ENCODE peak calls at places on chromosome 20, in four cellular contexts. A is PC-3, J is uterus, T is SK-N-SH. B is an unnamed sample. For H3K9me3, the result is how much of the 10 kb centered on the place peaks cover.

GRCh38 chr20:1376453-1377270 is 16.2 kb downstream of the FKBP1A start:
- DNase-seq in A (no peak), J (no peak), T (no peak), B (no peak)

GRCh38 chr20:53493201-53493908 is 100.3 kb downstream of the ZNF217 start:
- DNase-seq in A (no peak), J (no peak), T (peak), B (no peak)

GRCh38 chr20:41173161-41173721 is 35.9 kb downstream of the PLCG1 start:
- DNase-seq in A (peak), J (peak), T (peak), B (peak)

GRCh38 chr20:44576297-44576696 is 6.1 kb upstream of the PKIG start:
- DNase-seq in A (peak), J (no peak), T (no peak), B (no peak)

GRCh38 chr20:19642861-19643260 is 115.2 kb upstream of the RIN2 start:
- DNase-seq in A (no peak), J (no peak), T (no peak), B (no peak)

GRCh38 chr20:1509237-1509636 is 18.0 kb upstream of the SIRPB2 start:
- DNase-seq in A (peak), J (no peak), T (peak), B (no peak)

GRCh38 chr20:44247676-44248419 is 740 bp downstream of the GDAP1L1 start:
- DNase-seq in A (no peak), J (peak), T (peak), B (peak)

GRCh38 chr20:43724383-43724782 is 2.4 kb downstream of the GTSF1L start:
- DNase-seq in A (no peak), J (no peak), T (no peak), B (no peak)

GRCh38 chr20:62979876-62980373 is 26.8 kb downstream of the BHLHE23 start:
- DNase-seq in A (no peak), J (no peak), T (no peak), B (no peak)

GRCh38 chr20:44001667-44002596 is 87.3 kb downstream of the TOX2 start:
- DNase-seq in A (no peak), J (no peak), T (no peak), B (no peak)

GRCh38 chr20:10716855-10717254 is 43.1 kb upstream of the JAG1 start:
- DNase-seq in A (peak), J (no peak), T (no peak), B (no peak)

GRCh38 chr20:36493801-36494114 is 47.6 kb upstream of the MYL9 start:
- DNase-seq in A (no peak), J (peak), T (no peak), B (peak)

GRCh38 chr20:45947110-45947866 is 12.8 kb downstream of the PCIF1 start:
- DNase-seq in A (no peak), J (no peak), T (no peak), B (no peak)

GRCh38 chr20:15236812-15237211 is 899.4 kb upstream of the FLRT3 start:
- DNase-seq in A (peak), J (no peak), T (peak), B (no peak)

GRCh38 chr20:1278993-1279392 is 12.9 kb downstream of the SNPH start:
- DNase-seq in A (no peak), J (no peak), T (no peak), B (no peak)

GRCh38 chr20:53009979-53010735 is 38.0 kb downstream of the TSHZ2 start:
- DNase-seq in A (no peak), J (no peak), T (no peak), B (no peak)

GRCh38 chr20:41457173-41457857 is 90.7 kb upstream of the EMILIN3 start:
- DNase-seq in A (no peak), J (no peak), T (no peak), B (no peak)

GRCh38 chr20:46683620-46683938 is 5.7 kb downstream of the TP53RK start:
- DNase-seq in A (no peak), J (no peak), T (no peak), B (no peak)

GRCh38 chr20:19712737-19713260 is 45.3 kb upstream of the RIN2 start:
- DNase-seq in A (peak), J (no peak), T (no peak), B (no peak)

GRCh38 chr20:8656335-8656734 is 412.6 kb upstream of the PLCB4 start:
- DNase-seq in A (no peak), J (no peak), T (no peak), B (no peak)

GRCh38 chr20:62168890-62169435 is 13.9 kb upstream of the MTG2 start:
- DNase-seq in A (no peak), J (no peak), T (no peak), B (no peak)

DNA sequence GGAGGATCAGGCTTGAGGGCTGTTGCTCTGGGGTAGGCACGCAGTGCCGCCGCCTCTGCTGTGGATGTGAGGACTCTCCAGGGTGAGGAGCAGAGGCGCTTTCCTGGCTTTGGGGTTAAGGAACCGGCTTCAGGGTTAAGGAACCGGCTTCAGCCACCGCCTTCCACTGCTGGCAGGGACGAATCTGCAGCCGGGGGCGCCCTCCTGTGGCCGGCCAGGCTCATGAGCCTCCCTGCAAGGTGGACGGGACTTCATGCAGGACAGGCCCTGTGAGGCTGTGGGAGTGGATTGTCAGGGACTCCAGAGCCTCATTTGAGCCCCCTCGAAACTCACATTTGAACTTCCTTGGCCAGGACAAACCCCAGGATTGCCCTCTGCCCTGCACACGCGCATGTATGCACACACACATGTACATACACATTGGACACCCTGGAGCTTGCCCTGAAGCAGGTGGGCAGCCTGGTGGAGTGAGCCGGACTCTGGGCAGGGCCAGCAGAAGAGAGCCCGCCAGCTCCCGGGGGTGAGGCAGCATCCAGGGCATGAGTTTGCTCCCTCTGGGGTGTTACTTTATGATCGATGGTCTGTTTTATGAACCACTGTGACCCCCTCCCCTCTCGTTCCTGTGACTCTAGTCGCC is 146.9 kb downstream of the PHACTR3 start:
- DNase-seq in A (peak), J (peak), T (peak), B (peak)
- TF ChIP-seq CTCF in A (peak), J (peak), T (peak), B (peak)

DNA sequence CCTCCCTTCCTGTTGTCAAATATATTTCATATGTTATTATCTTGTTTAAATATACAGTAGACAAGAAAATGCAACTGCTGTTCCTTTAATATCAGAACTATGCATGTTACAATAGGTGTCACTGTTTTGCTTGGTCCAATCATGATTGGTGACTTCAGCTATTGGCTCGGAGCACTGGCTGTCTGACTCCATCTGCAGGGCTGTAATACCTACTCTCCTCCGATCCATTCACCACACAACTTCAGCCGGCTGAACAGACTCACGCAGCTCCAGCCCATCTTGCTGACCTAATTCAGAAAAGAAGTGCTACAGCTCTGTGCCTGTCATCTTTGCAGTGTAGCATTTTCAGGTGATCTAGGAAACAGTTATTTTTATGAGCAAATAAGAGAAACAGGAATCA is at the start of gene BTBD3:
- DNase-seq in A (no peak), J (peak), T (peak), B (peak)
- H3K4me3 ChIP-seq in A (no peak), J (peak), T (no peak), B (peak)

GRCh38 chr20:56316051-56316450 is 42.7 kb upstream of the FAM210B start:
- DNase-seq in A (no peak), J (no peak), T (no peak), B (no peak)
- H3K9me3 ChIP-seq in A (under half), J (under half), T (under half), B (under half)

GRCh38 chr20:58652606-58653303 is 1.7 kb downstream of the STX16 start:
- DNase-seq in A (peak), J (no peak), T (no peak), B (no peak)

GRCh38 chr20:58650776-58651547 is at the start of gene STX16:
- DNase-seq in A (peak), J (peak), T (peak), B (peak)

GRCh38 chr20:58651548-58651822 is 402 bp downstream of the STX16 start:
- DNase-seq in A (no peak), J (no peak), T (peak), B (no peak)

GRCh38 chr20:58650181-58650775 is 805 bp upstream of the STX16 start:
- DNase-seq in A (no peak), J (peak), T (peak), B (peak)

DNA sequence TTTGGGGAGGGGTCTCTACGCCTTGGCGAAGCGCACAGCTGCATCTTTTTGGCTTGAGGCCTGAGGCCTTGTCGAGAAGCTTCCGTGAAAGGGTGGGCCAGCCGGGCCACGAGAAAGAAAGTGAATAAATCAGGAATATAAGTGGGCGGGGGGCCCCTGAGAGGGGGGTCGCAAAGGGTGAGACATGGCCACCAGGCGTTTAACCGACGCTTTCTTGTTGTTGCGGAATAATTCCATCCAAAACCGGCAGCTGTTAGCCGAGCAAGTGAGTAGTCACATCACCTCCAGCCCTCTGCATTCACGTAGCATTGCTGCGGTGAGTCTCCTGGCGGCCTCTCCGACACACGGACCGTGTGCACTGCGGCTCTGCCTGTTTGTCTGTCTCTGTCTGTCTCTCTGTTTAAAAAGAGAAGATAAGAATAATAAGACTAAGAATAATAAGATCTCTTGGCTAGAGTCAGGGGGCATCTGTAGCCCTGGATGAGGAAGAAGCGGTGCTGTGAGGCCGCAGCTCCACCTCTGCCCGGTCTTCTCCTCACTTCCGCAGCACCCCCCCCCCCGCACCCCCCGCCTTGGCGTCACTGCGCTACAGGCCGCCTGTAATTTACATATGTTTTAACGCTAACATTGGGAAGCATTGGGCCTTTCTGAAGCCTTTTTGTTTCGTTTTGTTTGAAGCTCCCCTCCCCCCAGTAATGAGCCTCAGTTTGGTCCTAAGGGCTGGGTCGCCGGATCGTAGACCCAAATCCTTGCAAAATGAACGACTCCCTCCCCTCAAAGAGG is 931 bp downstream of the STX16 start:
- DNase-seq in A (peak), J (no peak), T (peak), B (peak)
- TF ChIP-seq CTCF in A (no peak), J (no peak), T (peak), B (no peak)

GRCh38 chr20:50327666-50328065 is 137.0 kb downstream of the CEBPB start:
- DNase-seq in A (peak), J (no peak), T (no peak), B (no peak)

GRCh38 chr20:50325651-50326050 is 135.0 kb downstream of the CEBPB start:
- DNase-seq in A (no peak), J (no peak), T (no peak), B (no peak)

GRCh38 chr20:50323209-50323608 is 132.6 kb downstream of the CEBPB start:
- DNase-seq in A (no peak), J (no peak), T (no peak), B (no peak)

GRCh38 chr20:50323777-50324604 is 133.4 kb downstream of the CEBPB start:
- DNase-seq in A (no peak), J (no peak), T (peak), B (no peak)

GRCh38 chr20:50325215-50325614 is 134.6 kb downstream of the CEBPB start:
- DNase-seq in A (no peak), J (no peak), T (no peak), B (no peak)
- H3K4me3 ChIP-seq in A (no peak), J (no peak), T (no peak), B (no peak)

GRCh38 chr20:23226612-23227265 is 123.9 kb upstream of the NXT1 start:
- DNase-seq in A (no peak), J (no peak), T (no peak), B (no peak)

GRCh38 chr20:23223908-23224307 is 126.7 kb upstream of the NXT1 start:
- DNase-seq in A (no peak), J (no peak), T (no peak), B (no peak)

GRCh38 chr20:23224806-23225205 is 125.8 kb upstream of the NXT1 start:
- DNase-seq in A (no peak), J (no peak), T (no peak), B (no peak)

GRCh38 chr20:23225407-23226060 is 125.1 kb upstream of the NXT1 start:
- DNase-seq in A (no peak), J (no peak), T (no peak), B (peak)

DNA sequence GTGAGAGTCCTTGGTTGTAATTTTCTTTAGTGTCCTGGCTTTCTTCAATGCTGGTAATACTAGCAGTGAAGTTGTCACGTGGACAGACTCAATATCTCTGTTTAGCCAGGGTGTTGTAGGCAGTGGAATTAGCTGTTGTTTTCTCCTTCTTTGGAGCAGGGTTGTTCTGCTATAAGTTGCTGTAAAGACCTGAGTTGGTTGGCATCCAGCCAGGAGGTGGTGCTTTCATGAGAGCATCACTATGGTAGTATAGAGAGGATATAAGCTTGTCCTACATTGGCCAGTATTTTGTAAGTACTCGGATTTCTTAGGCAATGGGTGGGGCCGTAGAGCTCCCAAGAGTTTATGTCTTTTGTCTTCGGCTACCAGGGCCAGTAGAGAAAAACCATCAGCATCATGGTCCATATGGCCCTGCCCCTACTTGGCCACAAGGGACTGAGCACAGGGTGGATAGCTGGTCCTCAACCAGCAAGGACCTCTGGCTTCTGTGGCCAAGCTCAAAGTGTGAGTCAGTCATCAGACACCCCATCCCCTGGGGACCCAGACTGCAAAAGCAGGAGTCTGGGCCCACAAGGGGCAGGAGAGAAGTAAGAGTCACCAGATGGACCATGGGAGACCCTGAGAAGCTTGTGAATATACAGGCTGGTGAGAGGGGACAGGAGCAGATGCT is 127.9 kb upstream of the NXT1 start:
- DNase-seq in A (no peak), J (no peak), T (no peak), B (no peak)
- H3K9me3 ChIP-seq in A (under half), J (under half), T (under half), B (half or more)

GRCh38 chr20:18066421-18067333 is 9.0 kb upstream of the OVOL2 start:
- DNase-seq in A (peak), J (no peak), T (no peak), B (no peak)
- TF ChIP-seq CTCF in A (peak), J (no peak), T (no peak), B (no peak)

GRCh38 chr20:3890410-3890751 is 1.2 kb downstream of the PANK2 start:
- DNase-seq in A (peak), J (no peak), T (no peak), B (no peak)

GRCh38 chr20:3889489-3890409 is 562 bp downstream of the PANK2 start:
- DNase-seq in A (peak), J (peak), T (peak), B (peak)

GRCh38 chr20:3887870-3888614 is 1.1 kb upstream of the PANK2 start:
- DNase-seq in A (peak), J (no peak), T (no peak), B (no peak)

GRCh38 chr20:3888622-3889488 is at the start of gene PANK2:
- DNase-seq in A (peak), J (peak), T (peak), B (peak)

GRCh38 chr20:3890999-3891929 is 2.1 kb downstream of the PANK2 start:
- DNase-seq in A (peak), J (no peak), T (no peak), B (no peak)
- H3K4me3 ChIP-seq in A (peak), J (peak), T (peak), B (peak)

GRCh38 chr20:49283703-49284625 is 6.1 kb upstream of the ZNFX1 start:
- DNase-seq in A (peak), J (no peak), T (no peak), B (no peak)
- H3K9me3 ChIP-seq in A (under half), J (under half), T (under half), B (half or more)

B was measured in left ventricle myocardium inferior.